ENCODE peak calls at places on chromosome 14, in ten cellular contexts. A is stomach; X is MM.1S; M is ACHN; W is H7; N is activated naive CD8-positive, alpha-beta T cell treated with anti-CD3 and anti-CD28 coated beads, Interleukin-2, amount 50 U/mL, for 24 hours; Y is iPS DF 19.7; T is substantia nigra; D is Caco-2; S is epithelial cell of prostate. O is an unnamed sample.

GRCh38 chr14:58746701-58747100 is 108.9 kb downstream of the DACT1 start:
- DNase-seq in A (no peak), X (no peak), M (no peak), W (no peak), N (no peak), Y (no peak), T (no peak), D (no peak), S (no peak), O (no peak)

GRCh38 chr14:51513281-51513680 is 138.4 kb upstream of the FRMD6 start:
- DNase-seq in A (no peak), X (no peak), M (no peak), W (no peak), N (no peak), Y (no peak), T (no peak), D (no peak), S (no peak), O (no peak)

GRCh38 chr14:69088523-69089445 is 64.1 kb downstream of the DCAF5 start:
- DNase-seq in A (no peak), X (peak), M (no peak), W (no peak), N (no peak), Y (no peak), T (no peak), D (no peak), S (no peak), O (no peak)

GRCh38 chr14:103624860-103625259 is 4.2 kb upstream of the KLC1 start:
- DNase-seq in A (peak), X (no peak), M (peak), W (peak), N (peak), Y (no peak), T (no peak), D (peak), S (peak), O (no peak)

GRCh38 chr14:93970967-93971634 is 5.3 kb downstream of the ASB2 start:
- DNase-seq in A (peak), X (peak), M (peak), W (no peak), N (peak), Y (no peak), T (no peak), D (no peak), S (no peak), O (no peak)

GRCh38 chr14:75515631-75515999 is 6.7 kb upstream of the BATF start:
- DNase-seq in A (no peak), X (no peak), M (no peak), W (no peak), N (no peak), Y (no peak), T (no peak), D (no peak), S (no peak), O (peak)

GRCh38 chr14:38207830-38208815 is at the start of gene SSTR1:
- DNase-seq in A (peak), X (no peak), M (no peak), W (peak), N (no peak), Y (no peak), T (no peak), D (peak), S (no peak), O (no peak)

GRCh38 chr14:50766338-50766886 is 64.5 kb downstream of the NIN start:
- DNase-seq in A (no peak), X (no peak), M (no peak), W (no peak), N (no peak), Y (no peak), T (no peak), D (no peak), S (no peak), O (no peak)

GRCh38 chr14:96096639-96097610 is 57.8 kb downstream of the C14orf132 start:
- DNase-seq in A (no peak), X (no peak), M (no peak), W (peak), N (no peak), Y (no peak), T (no peak), D (no peak), S (no peak), O (no peak)

GRCh38 chr14:31876741-31877140 is 200.4 kb upstream of the ARHGAP5 start:
- DNase-seq in A (no peak), X (no peak), M (no peak), W (no peak), N (no peak), Y (no peak), T (no peak), D (no peak), S (no peak), O (no peak)

GRCh38 chr14:86038401-86038985 is 508.5 kb downstream of the FLRT2 start:
- DNase-seq in A (peak), X (peak), M (peak), W (peak), N (peak), Y (peak), T (no peak), D (peak), S (peak), O (no peak)

GRCh38 chr14:76653875-76654572 is 107.2 kb upstream of the VASH1 start:
- DNase-seq in A (no peak), X (no peak), M (no peak), W (no peak), N (no peak), Y (no peak), T (no peak), D (no peak), S (no peak), O (no peak)

GRCh38 chr14:77076118-77076631 is 21.9 kb upstream of the CIPC start:
- DNase-seq in A (peak), X (no peak), M (no peak), W (peak), N (no peak), Y (no peak), T (no peak), D (no peak), S (no peak), O (no peak)

GRCh38 chr14:88868558-88869159 is 44.2 kb downstream of the TTC8 start:
- DNase-seq in A (no peak), X (peak), M (peak), W (no peak), N (no peak), Y (no peak), T (no peak), D (no peak), S (peak), O (no peak)

GRCh38 chr14:85415015-85415712 is 114.8 kb upstream of the FLRT2 start:
- DNase-seq in A (no peak), X (no peak), M (peak), W (peak), N (no peak), Y (peak), T (no peak), D (peak), S (peak), O (peak)

GRCh38 chr14:55968741-55969140 is 149.5 kb upstream of the PELI2 start:
- DNase-seq in A (peak), X (no peak), M (no peak), W (no peak), N (no peak), Y (no peak), T (no peak), D (no peak), S (no peak), O (no peak)

GRCh38 chr14:99451234-99451633 is 29.4 kb downstream of the SETD3 start:
- DNase-seq in A (no peak), X (no peak), M (no peak), W (no peak), N (no peak), Y (no peak), T (no peak), D (no peak), S (no peak), O (no peak)

GRCh38 chr14:59020382-59020781 is 168.1 kb upstream of the DAAM1 start:
- DNase-seq in A (no peak), X (no peak), M (peak), W (no peak), N (no peak), Y (no peak), T (no peak), D (no peak), S (no peak), O (no peak)

GRCh38 chr14:32202468-32202865 is 602 bp downstream of the RNU6-8 start:
- DNase-seq in A (no peak), X (no peak), M (peak), W (no peak), N (no peak), Y (no peak), T (no peak), D (no peak), S (no peak), O (no peak)

GRCh38 chr14:102079700-102079979 is 7.2 kb downstream of the HSP90AA1 start:
- DNase-seq in A (no peak), X (no peak), M (no peak), W (no peak), N (no peak), Y (no peak), T (no peak), D (no peak), S (no peak), O (no peak)

GRCh38 chr14:82528011-82528410 is 994.4 kb upstream of the SEL1L start:
- DNase-seq in A (no peak), X (no peak), M (no peak), W (no peak), N (no peak), Y (no peak), T (no peak), D (no peak), S (no peak), O (no peak)

O was measured in skeletal muscle cell.